ENCODE peak calls at places on chromosome 11, in five cellular contexts. One of them, this sample, is unnamed.

GRCh38 chr11:33753304-33753703 is 17.1 kb upstream of the CD59 start:
- DNase-seq in lower leg skin: no peak
- DNase-seq in AG04450: peak; percentile 30
- DNase-seq in left ventricle myocardium inferior: no peak
- DNase-seq in AG04449: no peak
- DNase-seq in this sample: no peak

GRCh38 chr11:87819141-87819540 is 356.1 kb downstream of the RAB38 start:
- DNase-seq in lower leg skin: no peak
- DNase-seq in AG04450: no peak
- DNase-seq in left ventricle myocardium inferior: no peak
- DNase-seq in AG04449: no peak
- DNase-seq in this sample: no peak

GRCh38 chr11:11211186-11211585 is 141.9 kb downstream of the CSNK2A3 start:
- DNase-seq in lower leg skin: no peak
- DNase-seq in AG04450: no peak
- DNase-seq in left ventricle myocardium inferior: no peak
- DNase-seq in AG04449: no peak
- DNase-seq in this sample: no peak

GRCh38 chr11:2302280-2302843 is 549 bp downstream of the TSPAN32 start:
- DNase-seq in lower leg skin: no peak
- DNase-seq in AG04450: no peak
- DNase-seq in left ventricle myocardium inferior: no peak
- DNase-seq in AG04449: no peak
- DNase-seq in this sample: no peak

GRCh38 chr11:19370100-19370861 is 129.5 kb upstream of the E2F8 start:
- DNase-seq in lower leg skin: peak; percentile 88
- DNase-seq in AG04450: no peak
- DNase-seq in left ventricle myocardium inferior: peak; percentile 45
- DNase-seq in AG04449: no peak
- DNase-seq in this sample: no peak

GRCh38 chr11:76665172-76665571 is 5.4 kb downstream of the LRRC32 start:
- DNase-seq in lower leg skin: no peak
- DNase-seq in AG04450: no peak
- DNase-seq in left ventricle myocardium inferior: no peak
- DNase-seq in AG04449: no peak
- DNase-seq in this sample: no peak

GRCh38 chr11:4539603-4540219 is 5.3 kb upstream of the OR52M1 start:
- DNase-seq in lower leg skin: peak; percentile 34
- DNase-seq in AG04450: peak; percentile 4
- DNase-seq in left ventricle myocardium inferior: peak; percentile 21
- DNase-seq in AG04449: no peak
- DNase-seq in this sample: no peak

GRCh38 chr11:16252373-16252772 is 104.0 kb downstream of the SOX6 start:
- DNase-seq in lower leg skin: no peak
- DNase-seq in AG04450: no peak
- DNase-seq in left ventricle myocardium inferior: no peak
- DNase-seq in AG04449: no peak
- DNase-seq in this sample: peak; percentile 4

GRCh38 chr11:33696931-33697638 is 3.5 kb downstream of the C11orf91 start:
- DNase-seq in lower leg skin: no peak
- DNase-seq in AG04450: no peak
- DNase-seq in left ventricle myocardium inferior: no peak
- DNase-seq in AG04449: no peak
- DNase-seq in this sample: no peak

GRCh38 chr11:45343988-45344387 is 57.8 kb upstream of the SYT13 start:
- DNase-seq in lower leg skin: no peak
- DNase-seq in AG04450: no peak
- DNase-seq in left ventricle myocardium inferior: no peak
- DNase-seq in AG04449: no peak
- DNase-seq in this sample: no peak

GRCh38 chr11:96303067-96303466 is 39.9 kb downstream of the MAML2 start:
- DNase-seq in lower leg skin: no peak
- DNase-seq in AG04450: no peak
- DNase-seq in left ventricle myocardium inferior: no peak
- DNase-seq in AG04449: no peak
- DNase-seq in this sample: no peak

GRCh38 chr11:61889831-61890230 is 1.5 kb downstream of the FADS3 start:
- DNase-seq in lower leg skin: no peak
- DNase-seq in AG04450: no peak
- DNase-seq in left ventricle myocardium inferior: no peak
- DNase-seq in AG04449: no peak
- DNase-seq in this sample: no peak

GRCh38 chr11:134628426-134628825 is 216.4 kb upstream of the B3GAT1 start:
- DNase-seq in lower leg skin: no peak
- DNase-seq in AG04450: no peak
- DNase-seq in left ventricle myocardium inferior: no peak
- DNase-seq in AG04449: no peak
- DNase-seq in this sample: no peak

GRCh38 chr11:74949748-74950127 is 672 bp downstream of the SPCS2 start:
- DNase-seq in lower leg skin: no peak
- DNase-seq in AG04450: no peak
- DNase-seq in left ventricle myocardium inferior: no peak
- DNase-seq in AG04449: no peak
- DNase-seq in this sample: no peak

GRCh38 chr11:27861706-27862430 is 161.6 kb upstream of the BDNF start:
- DNase-seq in lower leg skin: no peak
- DNase-seq in AG04450: peak; percentile 71
- DNase-seq in left ventricle myocardium inferior: no peak
- DNase-seq in AG04449: peak; percentile 69
- DNase-seq in this sample: peak; percentile 67

GRCh38 chr11:123431619-123432018 is 1.6 kb downstream of the GRAMD1B start:
- DNase-seq in lower leg skin: no peak
- DNase-seq in AG04450: no peak
- DNase-seq in left ventricle myocardium inferior: no peak
- DNase-seq in AG04449: no peak
- DNase-seq in this sample: no peak

GRCh38 chr11:44505591-44506054 is 59.8 kb upstream of the CD82 start:
- DNase-seq in lower leg skin: no peak
- DNase-seq in AG04450: no peak
- DNase-seq in left ventricle myocardium inferior: no peak
- DNase-seq in AG04449: no peak
- DNase-seq in this sample: no peak

GRCh38 chr11:59263225-59263894 is 50.6 kb upstream of the MPEG1 start:
- DNase-seq in lower leg skin: no peak
- DNase-seq in AG04450: no peak
- DNase-seq in left ventricle myocardium inferior: no peak
- DNase-seq in AG04449: no peak
- DNase-seq in this sample: no peak

GRCh38 chr11:8624698-8625097 is 30.7 kb upstream of the STK33 start:
- DNase-seq in lower leg skin: no peak
- DNase-seq in AG04450: no peak
- DNase-seq in left ventricle myocardium inferior: peak; percentile 25
- DNase-seq in AG04449: no peak
- DNase-seq in this sample: no peak

GRCh38 chr11:117204283-117205080 is 5.3 kb downstream of the TAGLN start:
- DNase-seq in lower leg skin: no peak
- DNase-seq in AG04450: no peak
- DNase-seq in left ventricle myocardium inferior: no peak
- DNase-seq in AG04449: no peak
- DNase-seq in this sample: no peak
- H3K4me3 ChIP-seq in lower leg skin: no peak overlapping the region
- H3K4me3 ChIP-seq in AG04450: peak overlapping the region; percentile 7
- H3K4me3 ChIP-seq in left ventricle myocardium inferior: no peak overlapping the region
- H3K4me3 ChIP-seq in AG04449: peak overlapping the region; percentile 1
- H3K4me3 ChIP-seq in this sample: no peak overlapping the region

GRCh38 chr11:69944146-69944795 is 125.1 kb upstream of the FGF3 start:
- DNase-seq in lower leg skin: no peak
- DNase-seq in AG04450: no peak
- DNase-seq in left ventricle myocardium inferior: peak; percentile 5
- DNase-seq in AG04449: no peak
- DNase-seq in this sample: no peak

GRCh38 chr11:69942333-69942820 is 123.2 kb upstream of the FGF3 start:
- DNase-seq in lower leg skin: no peak
- DNase-seq in AG04450: no peak
- DNase-seq in left ventricle myocardium inferior: no peak
- DNase-seq in AG04449: no peak
- DNase-seq in this sample: no peak

GRCh38 chr11:69941546-69942332 is 122.5 kb upstream of the FGF3 start:
- DNase-seq in lower leg skin: no peak
- DNase-seq in AG04450: no peak
- DNase-seq in left ventricle myocardium inferior: peak; percentile 9
- DNase-seq in AG04449: no peak
- DNase-seq in this sample: no peak

GRCh38 chr11:69943506-69943905 is 124.3 kb upstream of the FGF3 start:
- DNase-seq in lower leg skin: no peak
- DNase-seq in AG04450: no peak
- DNase-seq in left ventricle myocardium inferior: peak; percentile 64
- DNase-seq in AG04449: no peak
- DNase-seq in this sample: no peak

DNA sequence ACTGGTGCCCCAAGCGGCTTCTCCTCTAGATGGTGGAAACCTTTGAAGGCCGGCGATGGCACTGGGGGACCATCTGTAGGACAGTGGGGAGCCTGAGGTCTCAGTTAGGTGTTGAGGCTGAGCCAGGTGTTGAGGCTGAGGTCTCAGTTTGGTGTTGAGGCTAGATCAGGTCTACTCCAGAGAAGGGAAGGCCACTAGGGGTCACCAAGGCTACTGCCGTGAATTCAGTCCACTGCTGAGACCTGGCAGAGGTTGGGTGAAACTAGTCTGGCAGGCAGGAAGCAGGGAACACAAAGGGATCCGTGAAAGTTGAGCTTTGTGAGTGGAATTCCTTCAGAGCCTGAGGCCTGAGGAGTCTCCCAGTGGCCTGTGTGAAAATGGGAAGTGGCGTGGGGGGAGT is 123.8 kb upstream of the FGF3 start:
- DNase-seq in lower leg skin: no peak
- DNase-seq in AG04450: no peak
- DNase-seq in left ventricle myocardium inferior: no peak
- DNase-seq in AG04449: no peak
- DNase-seq in this sample: no peak
- TF ChIP-seq CTCF in lower leg skin: no peak
- TF ChIP-seq CTCF in AG04450: peak; percentile 19
- TF ChIP-seq CTCF in left ventricle myocardium inferior: peak; percentile 39
- TF ChIP-seq CTCF in AG04449: no peak
- TF ChIP-seq CTCF in this sample: peak; percentile 37

GRCh38 chr11:64876835-64877341 is 1.5 kb downstream of the EHD1 start:
- DNase-seq in lower leg skin: no peak
- DNase-seq in AG04450: no peak
- DNase-seq in left ventricle myocardium inferior: no peak
- DNase-seq in AG04449: peak; percentile 56
- DNase-seq in this sample: no peak

GRCh38 chr11:64874841-64875240 is 3.6 kb downstream of the EHD1 start:
- DNase-seq in lower leg skin: no peak
- DNase-seq in AG04450: no peak
- DNase-seq in left ventricle myocardium inferior: no peak
- DNase-seq in AG04449: no peak
- DNase-seq in this sample: no peak

GRCh38 chr11:64876226-64876750 is 2.1 kb downstream of the EHD1 start:
- DNase-seq in lower leg skin: no peak
- DNase-seq in AG04450: no peak
- DNase-seq in left ventricle myocardium inferior: no peak
- DNase-seq in AG04449: no peak
- DNase-seq in this sample: no peak

GRCh38 chr11:64874308-64874707 is 4.1 kb downstream of the EHD1 start:
- DNase-seq in lower leg skin: no peak
- DNase-seq in AG04450: no peak
- DNase-seq in left ventricle myocardium inferior: no peak
- DNase-seq in AG04449: no peak
- DNase-seq in this sample: no peak

GRCh38 chr11:64875369-64876225 is 2.8 kb downstream of the EHD1 start:
- DNase-seq in lower leg skin: no peak
- DNase-seq in AG04450: no peak
- DNase-seq in left ventricle myocardium inferior: no peak
- DNase-seq in AG04449: no peak
- DNase-seq in this sample: no peak
- H3K4me3 ChIP-seq in lower leg skin: no peak overlapping the region
- H3K4me3 ChIP-seq in AG04450: peak overlapping the region; percentile 99
- H3K4me3 ChIP-seq in left ventricle myocardium inferior: peak overlapping the region; percentile 94
- H3K4me3 ChIP-seq in AG04449: peak overlapping the region; percentile 99
- H3K4me3 ChIP-seq in this sample: peak overlapping the region; percentile 90

DNA sequence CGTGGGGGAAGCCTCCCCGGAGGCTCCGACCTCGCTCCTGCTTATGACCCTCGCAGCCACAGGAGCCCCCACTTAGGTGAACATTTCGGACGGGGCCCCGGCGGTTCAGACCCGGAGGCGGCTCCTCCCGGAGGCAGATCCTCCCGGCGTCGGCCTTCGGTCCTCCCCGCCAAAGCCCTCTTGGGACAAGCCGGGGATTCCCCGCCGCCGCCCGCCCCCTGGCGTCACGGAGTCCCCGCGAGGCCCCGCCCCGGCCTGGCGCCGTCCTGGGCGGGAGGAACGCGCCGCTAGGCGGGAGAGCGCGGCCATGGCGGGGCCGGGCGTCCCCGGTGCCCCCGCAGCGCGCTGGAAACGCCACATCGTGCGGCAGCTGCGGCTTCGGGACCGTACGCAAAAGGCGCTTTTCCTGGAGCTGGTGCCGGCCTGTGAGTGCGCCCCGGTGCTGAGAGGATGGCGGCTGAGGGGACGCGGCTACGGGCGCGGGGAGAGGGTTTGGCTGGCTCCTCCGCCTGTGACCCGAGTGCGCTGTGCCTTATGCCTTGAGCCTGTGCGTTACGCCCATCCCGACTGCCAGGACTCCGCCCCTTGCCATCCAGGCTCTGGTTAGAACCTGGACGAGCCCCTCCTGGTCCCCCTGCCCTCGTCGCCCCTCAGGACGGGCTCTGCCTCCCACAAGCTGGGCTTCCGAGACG is at the start of gene ATG16L2:
- DNase-seq in lower leg skin: peak; percentile 69
- DNase-seq in AG04450: no peak
- DNase-seq in left ventricle myocardium inferior: peak; percentile 87
- DNase-seq in AG04449: no peak
- DNase-seq in this sample: no peak
- TF ChIP-seq CTCF in lower leg skin: no peak
- TF ChIP-seq CTCF in AG04450: no peak
- TF ChIP-seq CTCF in left ventricle myocardium inferior: peak; percentile 59
- TF ChIP-seq CTCF in AG04449: peak; percentile 21
- TF ChIP-seq CTCF in this sample: peak; percentile 13

DNA sequence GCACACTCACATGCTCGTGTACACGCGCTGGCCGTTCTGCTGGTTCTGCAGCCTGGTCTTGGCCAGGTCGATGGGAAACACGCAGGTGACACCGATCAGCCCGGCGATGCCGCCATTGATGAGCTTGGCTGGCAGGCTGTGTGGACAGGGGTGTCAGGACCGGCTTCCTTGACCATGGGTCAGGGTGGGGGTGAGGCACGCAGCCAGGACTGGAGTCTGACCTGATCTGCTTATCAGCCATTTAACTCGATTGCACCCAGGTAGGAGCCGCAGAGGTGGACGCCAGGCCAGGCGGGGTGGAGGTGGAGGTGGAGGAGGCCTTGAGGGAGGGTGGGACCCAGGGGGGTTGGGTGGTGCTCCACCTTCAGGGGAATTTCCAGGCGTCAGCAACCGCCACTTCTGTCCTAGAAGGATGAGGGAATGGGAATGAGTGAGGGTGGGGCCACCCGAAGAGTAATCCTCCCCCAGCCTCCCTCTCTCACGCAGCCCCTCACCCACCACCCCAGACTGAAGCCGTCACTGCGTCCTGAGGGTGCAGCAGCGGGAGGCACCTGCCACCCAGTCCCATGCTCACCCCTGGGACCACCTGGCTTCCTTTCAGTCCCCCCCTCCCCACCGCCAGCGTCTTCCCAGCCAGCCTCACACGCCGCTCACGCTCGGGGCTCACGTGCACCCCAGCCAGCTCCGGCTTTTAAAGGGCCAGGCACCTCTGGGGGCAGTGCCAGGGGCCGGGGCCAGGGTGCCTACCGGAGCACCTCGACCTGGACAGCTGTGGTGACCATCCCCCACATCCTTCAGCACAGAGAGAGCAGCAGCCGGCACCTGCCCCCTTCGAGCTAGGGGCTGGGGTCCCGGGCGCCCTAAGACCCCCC is 3.1 kb downstream of the SLC25A22 start:
- DNase-seq in lower leg skin: no peak
- DNase-seq in AG04450: no peak
- DNase-seq in left ventricle myocardium inferior: no peak
- DNase-seq in AG04449: no peak
- DNase-seq in this sample: no peak
- H3K4me3 ChIP-seq in lower leg skin: no peak overlapping the region
- H3K4me3 ChIP-seq in AG04450: peak overlapping the region; percentile 78
- H3K4me3 ChIP-seq in left ventricle myocardium inferior: peak overlapping the region; percentile 81
- H3K4me3 ChIP-seq in AG04449: peak overlapping the region; percentile 81
- H3K4me3 ChIP-seq in this sample: peak overlapping the region; percentile 63